ENCODE peak calls at places on chromosomes 13 and 19, in ten cellular contexts. F, P, W, B, H, S, O, E, G and T are unnamed samples.

GRCh38 chr13:53411443-53411842 is 382.8 kb downstream of the OLFM4 start:
- DNase-seq in F (no peak), P (no peak), W (no peak), B (no peak), H (no peak), S (no peak), O (no peak), E (no peak), G (no peak), T (peak)

GRCh38 chr19:2503521-2504109 is 27.7 kb downstream of the GADD45B start:
- DNase-seq in F (no peak), P (no peak), W (peak), B (peak), H (no peak), S (no peak), O (peak), E (peak), G (no peak), T (no peak)

GRCh38 chr19:55913643-55914268 is 18.4 kb downstream of the NLRP13 start:
- DNase-seq in F (no peak), P (no peak), W (no peak), B (peak), H (no peak), S (no peak), O (no peak), E (no peak), G (no peak), T (no peak)

GRCh38 chr13:20127563-20128458 is 33.0 kb downstream of the GJA3 start:
- DNase-seq in F (no peak), P (peak), W (peak), B (peak), H (peak), S (no peak), O (peak), E (peak), G (peak), T (no peak)

GRCh38 chr13:31835932-31836331 is 96.6 kb downstream of the RXFP2 start:
- DNase-seq in F (no peak), P (no peak), W (no peak), B (no peak), H (no peak), S (no peak), O (peak), E (peak), G (no peak), T (no peak)

GRCh38 chr13:37163626-37164365 is 58.3 kb upstream of the CSNK1A1L start:
- DNase-seq in F (no peak), P (no peak), W (no peak), B (no peak), H (no peak), S (no peak), O (peak), E (no peak), G (no peak), T (no peak)

GRCh38 chr19:44690131-44690440 is 8.9 kb upstream of the CEACAM16 start:
- DNase-seq in F (no peak), P (no peak), W (no peak), B (no peak), H (no peak), S (no peak), O (no peak), E (no peak), G (no peak), T (no peak)

GRCh38 chr13:51252954-51253531 is 30.8 kb downstream of the FAM124A start:
- DNase-seq in F (no peak), P (no peak), W (no peak), B (no peak), H (no peak), S (no peak), O (no peak), E (no peak), G (no peak), T (no peak)

GRCh38 chr13:50244913-50245574 is 229.8 kb downstream of the KCNRG start:
- DNase-seq in F (no peak), P (no peak), W (no peak), B (peak), H (no peak), S (peak), O (peak), E (peak), G (no peak), T (no peak)

GRCh38 chr13:30192320-30193093 is 114.8 kb downstream of the KATNAL1 start:
- DNase-seq in F (no peak), P (no peak), W (no peak), B (peak), H (no peak), S (no peak), O (peak), E (no peak), G (no peak), T (no peak)

GRCh38 chr19:35295792-35296462 is 4.0 kb downstream of the MAG start:
- DNase-seq in F (no peak), P (no peak), W (no peak), B (peak), H (no peak), S (no peak), O (no peak), E (no peak), G (peak), T (no peak)

GRCh38 chr19:46495789-46496099 is at the start of gene PNMA8B:
- DNase-seq in F (peak), P (peak), W (no peak), B (peak), H (peak), S (no peak), O (no peak), E (no peak), G (peak), T (peak)

GRCh38 chr13:92097337-92097903 is 699.0 kb downstream of the GPC5 start:
- DNase-seq in F (no peak), P (no peak), W (no peak), B (no peak), H (no peak), S (no peak), O (no peak), E (no peak), G (no peak), T (no peak)

GRCh38 chr13:36175621-36176020 is 38.7 kb downstream of the SOHLH2 start:
- DNase-seq in F (no peak), P (no peak), W (no peak), B (no peak), H (no peak), S (no peak), O (no peak), E (no peak), G (no peak), T (no peak)

GRCh38 chr19:40822161-40822560 is 23.2 kb downstream of the EGLN2 start:
- DNase-seq in F (no peak), P (no peak), W (no peak), B (no peak), H (no peak), S (no peak), O (no peak), E (no peak), G (no peak), T (no peak)

GRCh38 chr19:47719047-47719885 is 6.0 kb downstream of the EHD2 start:
- DNase-seq in F (no peak), P (no peak), W (no peak), B (no peak), H (peak), S (peak), O (peak), E (peak), G (peak), T (no peak)

GRCh38 chr13:44421853-44422525 is 48.4 kb downstream of the SERP2 start:
- DNase-seq in F (no peak), P (no peak), W (no peak), B (no peak), H (no peak), S (no peak), O (no peak), E (no peak), G (no peak), T (no peak)

GRCh38 chr13:73368608-73369007 is 309.8 kb downstream of the KLF5 start:
- DNase-seq in F (no peak), P (no peak), W (no peak), B (peak), H (no peak), S (no peak), O (no peak), E (no peak), G (no peak), T (no peak)

GRCh38 chr13:46022476-46022875 is 30.1 kb downstream of the ZC3H13 start:
- DNase-seq in F (no peak), P (no peak), W (no peak), B (no peak), H (no peak), S (no peak), O (peak), E (peak), G (no peak), T (no peak)

GRCh38 chr19:33631628-33631995 is 9.9 kb downstream of the CHST8 start:
- DNase-seq in F (no peak), P (no peak), W (no peak), B (no peak), H (no peak), S (no peak), O (no peak), E (no peak), G (no peak), T (no peak)

GRCh38 chr19:524062-524674 is 7.4 kb upstream of the CDC34 start:
- DNase-seq in F (no peak), P (no peak), W (no peak), B (no peak), H (no peak), S (no peak), O (peak), E (peak), G (no peak), T (no peak)

GRCh38 chr13:80117515-80117914 is 223.4 kb downstream of the SPRY2 start:
- DNase-seq in F (no peak), P (no peak), W (no peak), B (no peak), H (no peak), S (no peak), O (no peak), E (no peak), G (no peak), T (no peak)

GRCh38 chr13:113153810-113154748 is 4.4 kb upstream of the PROZ start:
- DNase-seq in F (peak), P (peak), W (peak), B (peak), H (peak), S (peak), O (peak), E (peak), G (peak), T (no peak)

GRCh38 chr13:59261928-59262488 is 901.7 kb downstream of the DIAPH3 start:
- DNase-seq in F (no peak), P (peak), W (no peak), B (no peak), H (peak), S (no peak), O (no peak), E (no peak), G (no peak), T (no peak)

GRCh38 chr13:77375554-77375953 is 48.7 kb upstream of the MYCBP2 start:
- DNase-seq in F (no peak), P (no peak), W (no peak), B (no peak), H (no peak), S (no peak), O (no peak), E (peak), G (no peak), T (no peak)

GRCh38 chr19:47186337-47187022 is 44.5 kb downstream of the BBC3 start:
- DNase-seq in F (no peak), P (no peak), W (peak), B (no peak), H (no peak), S (no peak), O (no peak), E (no peak), G (peak), T (no peak)

GRCh38 chr13:23350009-23350408 is 83.5 kb downstream of the SACS start:
- DNase-seq in F (no peak), P (no peak), W (no peak), B (no peak), H (no peak), S (no peak), O (peak), E (no peak), G (no peak), T (no peak)

GRCh38 chr19:4042064-4042730 is 24.5 kb downstream of the ZBTB7A start:
- DNase-seq in F (no peak), P (no peak), W (no peak), B (no peak), H (no peak), S (no peak), O (no peak), E (no peak), G (no peak), T (no peak)

GRCh38 chr13:39321578-39321977 is 281.4 kb downstream of the LHFPL6 start:
- DNase-seq in F (no peak), P (no peak), W (no peak), B (no peak), H (no peak), S (no peak), O (no peak), E (peak), G (no peak), T (no peak)

GRCh38 chr13:112842343-112842856 is 126.6 kb upstream of the MCF2L start:
- DNase-seq in F (no peak), P (no peak), W (no peak), B (peak), H (no peak), S (no peak), O (no peak), E (no peak), G (peak), T (no peak)

GRCh38 chr13:45989607-45990006 is 62.9 kb downstream of the ZC3H13 start:
- DNase-seq in F (no peak), P (no peak), W (no peak), B (no peak), H (no peak), S (no peak), O (peak), E (peak), G (no peak), T (no peak)

GRCh38 chr13:108345016-108345415 is 75.5 kb downstream of the TNFSF13B start:
- DNase-seq in F (no peak), P (no peak), W (no peak), B (no peak), H (no peak), S (no peak), O (no peak), E (no peak), G (no peak), T (no peak)

GRCh38 chr13:26482451-26483197 is 74.9 kb upstream of the WASF3 start:
- DNase-seq in F (peak), P (peak), W (peak), B (peak), H (peak), S (peak), O (peak), E (peak), G (peak), T (no peak)

GRCh38 chr13:79447141-79447540 is 33.8 kb upstream of the NDFIP2 start:
- DNase-seq in F (no peak), P (no peak), W (no peak), B (no peak), H (no peak), S (no peak), O (no peak), E (no peak), G (no peak), T (no peak)

GRCh38 chr19:1315470-1316166 is 29.9 kb downstream of the EFNA2 start:
- DNase-seq in F (peak), P (no peak), W (no peak), B (peak), H (peak), S (peak), O (peak), E (no peak), G (peak), T (no peak)

GRCh38 chr13:99331881-99332293 is 24.7 kb upstream of the GPR183 start:
- DNase-seq in F (no peak), P (no peak), W (no peak), B (no peak), H (no peak), S (no peak), O (no peak), E (peak), G (no peak), T (no peak)

GRCh38 chr13:22235950-22236290 is 565.0 kb downstream of the FGF9 start:
- DNase-seq in F (no peak), P (no peak), W (no peak), B (no peak), H (peak), S (no peak), O (no peak), E (no peak), G (no peak), T (no peak)